ENCODE peak calls at places on chromosomes 2 and 18, in four cellular contexts. R is body of pancreas, X is ovary, A is epithelial cell of proximal tubule. S is an unnamed sample.

GRCh38 chr18:79871481-79872091 is 73.8 kb downstream of the KCNG2 start:
- DNase-seq in R (no peak), X (peak), A (no peak), S (no peak)

GRCh38 chr2:164896226-164896625 is 54.6 kb upstream of the COBLL1 start:
- DNase-seq in R (no peak), X (no peak), A (no peak), S (no peak)

GRCh38 chr2:132599556-132599955 is 70.4 kb downstream of the LYPD1 start:
- DNase-seq in R (no peak), X (no peak), A (no peak), S (no peak)

GRCh38 chr2:37631698-37632097 is 39.7 kb downstream of the CDC42EP3 start:
- DNase-seq in R (no peak), X (no peak), A (no peak), S (no peak)

GRCh38 chr2:182591774-182592173 is 124.3 kb upstream of the DNAJC10 start:
- DNase-seq in R (no peak), X (no peak), A (no peak), S (no peak)

GRCh38 chr2:70388128-70388527 is 86.3 kb upstream of the FAM136A start:
- DNase-seq in R (no peak), X (no peak), A (no peak), S (no peak)

GRCh38 chr2:15729709-15730544 is 138.3 kb downstream of the DDX1 start:
- DNase-seq in R (no peak), X (no peak), A (no peak), S (no peak)

GRCh38 chr2:10654069-10654468 is 35.7 kb downstream of the NOL10 start:
- DNase-seq in R (no peak), X (no peak), A (no peak), S (peak)

GRCh38 chr18:79617521-79618500 is 61.8 kb upstream of the CTDP1 start:
- DNase-seq in R (no peak), X (peak), A (no peak), S (no peak)

GRCh38 chr2:105102001-105102400 is 64.1 kb downstream of the MRPS9 start:
- DNase-seq in R (no peak), X (no peak), A (no peak), S (no peak)

GRCh38 chr18:40313030-40313642 is 1641.9 kb upstream of the PIK3C3 start:
- DNase-seq in R (no peak), X (no peak), A (no peak), S (peak)

GRCh38 chr2:127721311-127721977 is 20.1 kb downstream of the SFT2D3 start:
- DNase-seq in R (no peak), X (no peak), A (no peak), S (no peak)

GRCh38 chr2:26024260-26024659 is 9.6 kb upstream of the RAB10 start:
- DNase-seq in R (no peak), X (no peak), A (no peak), S (no peak)

GRCh38 chr2:15625344-15626036 is 33.8 kb downstream of the DDX1 start:
- DNase-seq in R (no peak), X (no peak), A (no peak), S (no peak)

GRCh38 chr2:38407111-38407682 is 30.1 kb upstream of the ATL2 start:
- DNase-seq in R (no peak), X (peak), A (no peak), S (no peak)

GRCh38 chr2:201909961-201910361 is 103.6 kb downstream of the CDK15 start:
- DNase-seq in R (no peak), X (no peak), A (no peak), S (peak)

GRCh38 chr2:2181505-2181904 is 149.6 kb downstream of the MYT1L start:
- DNase-seq in R (no peak), X (no peak), A (no peak), S (no peak)

GRCh38 chr2:231334179-231334930 is 61.2 kb upstream of the B3GNT7 start:
- DNase-seq in R (no peak), X (no peak), A (no peak), S (no peak)

GRCh38 chr2:45578056-45578843 is 32.8 kb downstream of the SRBD1 start:
- DNase-seq in R (no peak), X (no peak), A (no peak), S (peak)

GRCh38 chr18:24181806-24182205 is 42.9 kb downstream of the CABYR start:
- DNase-seq in R (no peak), X (no peak), A (no peak), S (no peak)

GRCh38 chr2:55459278-55459677 is 39.6 kb upstream of the CCDC88A start:
- DNase-seq in R (no peak), X (no peak), A (no peak), S (no peak)

GRCh38 chr2:69271831-69272257 is 115.2 kb downstream of the GFPT1 start:
- DNase-seq in R (no peak), X (no peak), A (no peak), S (peak)

GRCh38 chr2:17643031-17643615 is 102.6 kb downstream of the VSNL1 start:
- DNase-seq in R (no peak), X (no peak), A (peak), S (peak)

GRCh38 chr18:11859903-11860407 is 8.7 kb downstream of the CHMP1B start:
- DNase-seq in R (no peak), X (no peak), A (peak), S (peak)

GRCh38 chr2:233746475-233747282 is 13.4 kb upstream of the UGT1A1 start:
- DNase-seq in R (no peak), X (no peak), A (no peak), S (no peak)

GRCh38 chr2:108917078-108917440 is 72.0 kb downstream of the EDAR start:
- DNase-seq in R (no peak), X (no peak), A (no peak), S (no peak)

DNA sequence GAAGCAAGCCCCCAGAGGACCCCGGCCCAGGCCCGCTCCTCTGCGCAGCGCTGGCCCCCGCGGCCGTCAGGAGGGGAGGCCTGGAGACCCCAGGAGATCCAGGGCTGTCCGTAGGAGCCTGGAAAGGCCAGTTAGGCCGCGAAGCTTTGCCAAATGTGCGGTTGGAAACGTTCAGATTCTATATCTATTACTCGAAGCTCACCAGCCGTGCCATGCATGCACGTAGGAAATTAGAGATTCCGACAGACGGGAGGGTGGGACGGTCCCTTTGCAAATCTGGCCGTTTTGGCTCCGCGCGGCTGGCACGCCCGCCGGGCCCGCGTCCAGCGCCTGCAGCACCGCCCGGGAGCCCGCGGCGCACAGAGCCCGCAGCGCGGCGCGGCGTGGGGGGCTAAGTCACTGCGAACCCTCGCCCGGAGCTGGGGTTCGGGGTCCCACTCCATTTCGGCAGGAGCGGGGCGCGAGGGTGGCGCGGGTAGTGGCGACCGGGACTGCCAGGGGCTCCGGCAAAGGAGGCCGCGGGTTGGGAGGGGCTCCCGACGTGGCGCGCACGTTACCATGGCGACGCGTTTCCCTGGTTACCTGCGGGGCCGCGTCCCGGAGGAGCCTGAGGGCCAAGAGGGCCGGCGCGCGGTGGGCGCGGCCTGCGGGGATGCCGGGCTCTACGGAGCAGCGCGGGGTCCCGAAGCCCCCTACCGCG is 488.6 kb upstream of the SMIM21 start:
- DNase-seq in R (peak), X (peak), A (no peak), S (no peak)
- H3K4me3 ChIP-seq in R (peak), X (peak), A (peak), S (no peak)

GRCh38 chr2:192578780-192579179 is 384.0 kb upstream of the TMEFF2 start:
- DNase-seq in R (no peak), X (no peak), A (no peak), S (no peak)

GRCh38 chr2:192570786-192571185 is 376.1 kb upstream of the TMEFF2 start:
- DNase-seq in R (no peak), X (no peak), A (no peak), S (no peak)

GRCh38 chr2:192579965-192580700 is 385.4 kb upstream of the TMEFF2 start:
- DNase-seq in R (no peak), X (no peak), A (no peak), S (no peak)

GRCh38 chr2:192571636-192572035 is 376.9 kb upstream of the TMEFF2 start:
- DNase-seq in R (no peak), X (no peak), A (no peak), S (no peak)

GRCh38 chr2:192574552-192574951 is 379.8 kb upstream of the TMEFF2 start:
- DNase-seq in R (no peak), X (no peak), A (no peak), S (no peak)
- TF ChIP-seq CTCF in R (no peak), X (no peak), A (no peak), S (no peak)

DNA sequence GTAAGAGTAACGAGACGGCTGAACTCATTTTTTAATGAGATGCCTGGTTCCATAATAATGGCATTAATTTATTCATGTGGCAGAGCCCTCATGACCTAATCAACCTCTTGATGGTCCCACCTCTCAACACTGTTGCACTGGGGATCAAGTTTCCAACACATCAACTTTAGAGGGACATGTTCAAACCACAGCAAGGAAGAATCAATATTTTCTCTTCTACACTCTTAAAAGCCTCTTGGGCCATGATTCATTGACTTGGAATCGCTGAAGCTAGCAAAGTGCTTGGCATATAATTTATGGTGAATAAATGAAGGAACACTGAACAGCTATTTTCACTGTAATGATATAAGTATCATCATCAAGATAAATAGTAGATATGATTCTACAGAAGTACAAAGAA is 333.0 kb downstream of the TNS1 start:
- DNase-seq in R (no peak), X (no peak), A (no peak), S (no peak)
- H3K4me3 ChIP-seq in R (no peak), X (no peak), A (no peak), S (no peak)

GRCh38 chr2:176383836-176384442 is 114.7 kb downstream of the MTX2 start:
- DNase-seq in R (no peak), X (no peak), A (no peak), S (no peak)
- TF ChIP-seq CTCF in R (no peak), X (no peak), A (no peak), S (no peak)

DNA sequence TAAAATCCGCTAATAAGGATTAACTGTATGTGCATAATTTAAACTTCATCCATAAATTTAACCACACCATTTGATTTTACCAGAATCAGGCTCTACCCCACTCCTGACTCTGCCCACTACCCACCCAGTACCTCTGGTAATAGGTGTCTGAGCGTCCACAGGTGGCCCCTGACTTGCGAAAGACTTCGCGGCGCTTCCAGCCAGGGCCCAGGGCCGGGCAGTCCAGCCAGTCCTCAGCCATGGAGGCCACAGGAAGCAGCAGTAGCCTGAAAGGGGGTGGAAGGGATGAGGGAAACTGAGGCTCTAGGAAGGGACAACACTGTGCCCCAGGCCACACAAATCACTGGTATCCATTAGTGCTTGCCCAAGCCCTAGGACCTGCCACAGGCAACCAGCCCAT is 1.6 kb downstream of the MBD1 start:
- DNase-seq in R (no peak), X (no peak), A (no peak), S (no peak)
- H3K4me3 ChIP-seq in R (no peak), X (no peak), A (peak), S (peak)

DNA sequence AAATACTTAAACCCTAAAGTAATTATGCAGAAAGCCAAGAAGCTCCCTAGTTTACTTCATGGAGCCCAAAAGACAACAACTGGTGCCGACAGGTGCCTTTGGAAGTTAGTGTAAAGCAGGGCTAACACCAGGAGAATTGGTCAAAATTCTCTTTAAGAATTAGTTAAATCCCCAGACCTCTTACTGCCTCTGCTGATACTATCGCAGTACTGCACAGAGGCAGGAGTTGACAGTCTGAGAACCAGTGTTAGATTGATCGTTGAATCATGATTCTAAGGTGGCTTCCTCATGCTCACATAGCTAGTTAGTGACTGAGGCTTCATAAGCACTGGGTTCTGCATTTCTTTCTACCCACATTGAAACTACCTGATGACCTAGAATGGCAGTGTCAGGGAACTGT is 445.0 kb downstream of the XIRP2 start:
- DNase-seq in R (no peak), X (no peak), A (no peak), S (no peak)
- TF ChIP-seq CTCF in R (peak), X (no peak), A (peak), S (no peak)

GRCh38 chr18:13216732-13217465 is 1.7 kb upstream of the LDLRAD4 start:
- DNase-seq in R (peak), X (peak), A (no peak), S (no peak)
- H3K4me3 ChIP-seq in R (peak), X (peak), A (no peak), S (no peak)

GRCh38 chr2:75007819-75008218 is 49.4 kb downstream of the POLE4 start:
- DNase-seq in R (no peak), X (no peak), A (no peak), S (no peak)
- TF ChIP-seq CTCF in R (no peak), X (no peak), A (no peak), S (no peak)

GRCh38 chr2:156437876-156438410 is 1.8 kb downstream of the GPD2 start:
- DNase-seq in R (no peak), X (no peak), A (no peak), S (peak)
- H3K4me3 ChIP-seq in R (no peak), X (no peak), A (no peak), S (peak)

DNA sequence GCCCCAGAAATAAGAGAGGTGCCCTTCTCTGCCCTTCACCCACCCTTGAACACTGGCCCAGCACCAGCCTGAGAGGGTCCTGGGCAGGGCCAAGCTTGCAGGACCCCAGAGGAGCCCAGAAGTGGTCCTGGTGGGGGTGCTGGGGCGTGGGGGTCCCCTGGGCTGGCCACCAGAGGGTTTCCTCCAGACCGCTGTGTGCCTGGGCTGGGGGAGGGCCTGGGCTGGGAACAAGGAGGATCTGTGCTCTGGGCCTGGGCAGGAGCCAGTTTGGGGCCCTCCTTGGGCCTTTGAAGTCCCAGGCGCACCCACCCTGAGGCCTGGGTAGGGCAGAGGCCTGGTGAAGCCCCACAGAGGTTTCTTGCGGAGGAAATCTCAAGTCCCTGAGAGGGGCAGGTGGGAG is 63.4 kb upstream of the GPC1 start:
- DNase-seq in R (no peak), X (no peak), A (no peak), S (no peak)
- TF ChIP-seq CTCF in R (no peak), X (no peak), A (no peak), S (no peak)

S was measured in fibroblast of mammary gland.